ENCODE peak calls at places on chromosomes 4 and X, in ten cellular contexts. Q is activated T-helper 1 cell treated with Interleukin-2 at 50 U/mL for 16 hours; J is stimulated activated CD4-positive, alpha-beta T cell treated with anti-CD3 and anti-CD28 coated beads, Interleukin-2, amount 100 ng/mL, for 48 hours; W is iris pigment epithelial cell; Y is A172; F is fibroblast of lung; U is substantia nigra; M is fibroblast of gingiva; A is stimulated activated CD8-positive, alpha-beta memory T cell treated with anti-CD3 and anti-CD28 coated beads, Interleukin-12 subunit alpha, Interleukin-12 subunit beta, amount 100 ng/mL, for 4 hours; O is heart right ventricle. K is an unnamed sample.

GRCh38 chr4:10183462-10183861 is 66.9 kb upstream of the WDR1 start:
- DNase-seq in U (no peak), Y (no peak), F (no peak), Q (no peak), M (no peak), O (no peak), A (no peak), J (no peak), W (no peak), K (no peak)

GRCh38 chr4:8908206-8908893 is 36.7 kb upstream of the HMX1 start:
- DNase-seq in A (no peak), Q (no peak), W (no peak), J (no peak), M (no peak), Y (no peak), O (no peak), U (no peak), F (no peak), K (no peak)

GRCh38 chr4:7808752-7809151 is 130.9 kb downstream of the AFAP1 start:
- DNase-seq in O (no peak), Q (no peak), A (no peak), U (no peak), J (no peak), M (peak), F (peak), W (peak), Y (peak), K (no peak)

GRCh38 chrX:2500681-2501151 is at the start of the genes DHRSX and ZBED1:
- DNase-seq in W (peak), U (no peak), O (peak), M (peak), A (peak), Q (peak), J (peak), F (peak), Y (no peak), K (peak)

GRCh38 chr4:138190452-138190858 is 51.7 kb downstream of the SLC7A11 start:
- DNase-seq in Q (no peak), U (no peak), J (no peak), F (no peak), M (no peak), W (no peak), A (no peak), Y (no peak), O (no peak), K (no peak)

GRCh38 chr4:175339100-175339707 is 421.0 kb downstream of the ADAM29 start:
- DNase-seq in M (peak), U (no peak), Y (no peak), J (no peak), W (peak), F (peak), Q (no peak), A (no peak), O (no peak), K (no peak)

GRCh38 chrX:39850630-39851152 is 247.1 kb downstream of the BCOR start:
- DNase-seq in O (no peak), A (no peak), M (peak), U (no peak), Q (no peak), Y (peak), F (peak), J (no peak), W (peak), K (no peak)

GRCh38 chrX:85309717-85310116 is 65.9 kb downstream of the ZNF711 start:
- DNase-seq in M (no peak), Q (no peak), F (no peak), Y (no peak), W (no peak), O (no peak), J (no peak), A (no peak), U (no peak), K (no peak)

GRCh38 chr4:47287735-47288134 is 175.8 kb downstream of the COMMD8 start:
- DNase-seq in Y (peak), J (no peak), O (no peak), Q (no peak), M (no peak), F (peak), U (no peak), W (peak), A (no peak), K (no peak)

GRCh38 chr4:146359771-146360170 is 145.4 kb downstream of the REELD1 start:
- DNase-seq in M (no peak), Q (no peak), Y (no peak), W (peak), U (no peak), J (no peak), O (no peak), A (no peak), F (no peak), K (no peak)

GRCh38 chr4:178823673-178824072 is 1381.4 kb upstream of the AGA start:
- DNase-seq in O (no peak), U (no peak), J (no peak), Q (no peak), W (peak), M (no peak), A (no peak), Y (peak), F (peak), K (no peak)

GRCh38 chr4:77695769-77696168 is 90.1 kb downstream of the CXCL13 start:
- DNase-seq in J (no peak), U (no peak), W (peak), Y (peak), O (no peak), A (no peak), F (peak), Q (no peak), M (peak), K (no peak)

GRCh38 chr4:152531479-152531878 is 4.4 kb downstream of the FBXW7 start:
- DNase-seq in O (no peak), Y (no peak), W (no peak), M (no peak), Q (no peak), U (no peak), A (no peak), F (no peak), J (no peak), K (no peak)